ENCODE peak calls at places on chromosomes 7 and 10, in four cellular contexts. One of them, this sample, is unnamed. For H3K9me3 and H3K27me3, the result is how much of the 10 kb centered on the place peaks cover.

GRCh38 chr10:49526624-49527023 is 12.3 kb downstream of the ERCC6 start:
- DNase-seq in uterus: no peak
- DNase-seq in iPS DF 6.9: no peak
- DNase-seq in AG04450: no peak
- DNase-seq in this sample: no peak

GRCh38 chr10:77713506-77714280 is 76.1 kb upstream of the KCNMA1 start:
- DNase-seq in uterus: no peak
- DNase-seq in iPS DF 6.9: no peak
- DNase-seq in AG04450: no peak
- DNase-seq in this sample: no peak

GRCh38 chr10:89458289-89458688 is 43.9 kb downstream of the IFIT5 start:
- DNase-seq in uterus: no peak
- DNase-seq in iPS DF 6.9: no peak
- DNase-seq in AG04450: no peak
- DNase-seq in this sample: no peak

GRCh38 chr10:24851595-24851994 is 100.8 kb downstream of the PRTFDC1 start:
- DNase-seq in uterus: no peak
- DNase-seq in iPS DF 6.9: no peak
- DNase-seq in AG04450: no peak
- DNase-seq in this sample: no peak

GRCh38 chr10:123428302-123428701 is 237.9 kb upstream of the GPR26 start:
- DNase-seq in uterus: no peak
- DNase-seq in iPS DF 6.9: no peak
- DNase-seq in AG04450: no peak
- DNase-seq in this sample: no peak

GRCh38 chr7:46168671-46169383 is 247.8 kb upstream of the IGFBP3 start:
- DNase-seq in uterus: no peak
- DNase-seq in iPS DF 6.9: no peak
- DNase-seq in AG04450: no peak
- DNase-seq in this sample: no peak

GRCh38 chr7:44631458-44632115 is 25.2 kb downstream of the OGDH start:
- DNase-seq in uterus: no peak
- DNase-seq in iPS DF 6.9: no peak
- DNase-seq in AG04450: no peak
- DNase-seq in this sample: no peak

GRCh38 chr7:53768191-53768590 is 732.8 kb downstream of the POM121L12 start:
- DNase-seq in uterus: no peak
- DNase-seq in iPS DF 6.9: no peak
- DNase-seq in AG04450: no peak
- DNase-seq in this sample: no peak

GRCh38 chr10:2908851-2909630 is 158.3 kb upstream of the PFKP start:
- DNase-seq in uterus: no peak
- DNase-seq in iPS DF 6.9: no peak
- DNase-seq in AG04450: no peak
- DNase-seq in this sample: no peak

GRCh38 chr10:114893248-114893647 is 44.7 kb upstream of the TRUB1 start:
- DNase-seq in uterus: no peak
- DNase-seq in iPS DF 6.9: no peak
- DNase-seq in AG04450: no peak
- DNase-seq in this sample: no peak

GRCh38 chr7:1454471-1455065 is 4.7 kb downstream of the MICALL2 start:
- DNase-seq in uterus: no peak
- DNase-seq in iPS DF 6.9: no peak
- DNase-seq in AG04450: no peak
- DNase-seq in this sample: peak

GRCh38 chr7:147923841-147924240 is 666.7 kb upstream of the C7orf33 start:
- DNase-seq in uterus: no peak
- DNase-seq in iPS DF 6.9: no peak
- DNase-seq in AG04450: no peak
- DNase-seq in this sample: no peak

GRCh38 chr10:18528292-18528691 is 123.1 kb downstream of the NSUN6 start:
- DNase-seq in uterus: no peak
- DNase-seq in iPS DF 6.9: no peak
- DNase-seq in AG04450: peak
- DNase-seq in this sample: no peak

GRCh38 chr7:33186187-33186586 is 56.8 kb downstream of the BBS9 start:
- DNase-seq in uterus: no peak
- DNase-seq in iPS DF 6.9: no peak
- DNase-seq in AG04450: no peak
- DNase-seq in this sample: no peak

GRCh38 chr10:42475168-42476098 is 162.9 kb downstream of the ZNF33B start:
- DNase-seq in uterus: no peak
- DNase-seq in iPS DF 6.9: no peak
- DNase-seq in AG04450: no peak
- DNase-seq in this sample: peak

GRCh38 chr7:134462337-134462925 is 3.5 kb upstream of the AKR1B1 start:
- DNase-seq in uterus: no peak
- DNase-seq in iPS DF 6.9: no peak
- DNase-seq in AG04450: no peak
- DNase-seq in this sample: no peak

GRCh38 chr10:73097305-73097670 is 622 bp upstream of the P4HA1 start:
- DNase-seq in uterus: no peak
- DNase-seq in iPS DF 6.9: no peak
- DNase-seq in AG04450: no peak
- DNase-seq in this sample: no peak

GRCh38 chr7:98175260-98175604 is 36.0 kb upstream of the BHLHA15 start:
- DNase-seq in uterus: no peak
- DNase-seq in iPS DF 6.9: no peak
- DNase-seq in AG04450: no peak
- DNase-seq in this sample: no peak

GRCh38 chr7:127913686-127914085 is 117.6 kb downstream of the LRRC4 start:
- DNase-seq in uterus: no peak
- DNase-seq in iPS DF 6.9: no peak
- DNase-seq in AG04450: no peak
- DNase-seq in this sample: no peak

GRCh38 chr7:151425670-151426075 is 14.3 kb downstream of the CRYGN start:
- DNase-seq in uterus: no peak
- DNase-seq in iPS DF 6.9: no peak
- DNase-seq in AG04450: peak
- DNase-seq in this sample: no peak

GRCh38 chr10:12631216-12631615 is 281.9 kb downstream of the CAMK1D start:
- DNase-seq in uterus: no peak
- DNase-seq in iPS DF 6.9: no peak
- DNase-seq in AG04450: no peak
- DNase-seq in this sample: no peak

GRCh38 chr7:85094046-85094720 is 92.7 kb downstream of the SEMA3D start:
- DNase-seq in uterus: no peak
- DNase-seq in iPS DF 6.9: no peak
- DNase-seq in AG04450: no peak
- DNase-seq in this sample: no peak

GRCh38 chr10:113019692-113020424 is 69.8 kb downstream of the TCF7L2 start:
- DNase-seq in uterus: no peak
- DNase-seq in iPS DF 6.9: no peak
- DNase-seq in AG04450: no peak
- DNase-seq in this sample: no peak

GRCh38 chr10:30747633-30748032 is 118.1 kb upstream of the LYZL2 start:
- DNase-seq in uterus: no peak
- DNase-seq in iPS DF 6.9: no peak
- DNase-seq in AG04450: peak
- DNase-seq in this sample: no peak

GRCh38 chr10:70430489-70431445 is 10.7 kb downstream of the NODAL start:
- DNase-seq in uterus: peak
- DNase-seq in iPS DF 6.9: no peak
- DNase-seq in AG04450: peak
- DNase-seq in this sample: peak

GRCh38 chr10:91298224-91298862 is 77.9 kb downstream of the PCGF5 start:
- DNase-seq in uterus: peak
- DNase-seq in iPS DF 6.9: peak
- DNase-seq in AG04450: peak
- DNase-seq in this sample: peak

GRCh38 chr7:27723086-27723485 is 16.9 kb upstream of the TAX1BP1 start:
- DNase-seq in uterus: no peak
- DNase-seq in iPS DF 6.9: no peak
- DNase-seq in AG04450: no peak
- DNase-seq in this sample: no peak

GRCh38 chr7:7554021-7554432 is 12.7 kb upstream of the MIOS start:
- DNase-seq in uterus: no peak
- DNase-seq in iPS DF 6.9: no peak
- DNase-seq in AG04450: no peak
- DNase-seq in this sample: no peak

GRCh38 chr10:2957785-2958184 is 109.6 kb upstream of the PFKP start:
- DNase-seq in uterus: no peak
- DNase-seq in iPS DF 6.9: no peak
- DNase-seq in AG04450: no peak
- DNase-seq in this sample: no peak

GRCh38 chr7:15682751-15683150 is 3.7 kb downstream of the MEOX2 start:
- DNase-seq in uterus: no peak
- DNase-seq in iPS DF 6.9: no peak
- DNase-seq in AG04450: no peak
- DNase-seq in this sample: no peak

GRCh38 chr7:27700501-27700900 is 37.8 kb upstream of the HIBADH start:
- DNase-seq in uterus: no peak
- DNase-seq in iPS DF 6.9: no peak
- DNase-seq in AG04450: no peak
- DNase-seq in this sample: no peak

GRCh38 chr10:51937313-51937712 is 237.9 kb upstream of the CSTF2T start:
- DNase-seq in uterus: no peak
- DNase-seq in iPS DF 6.9: no peak
- DNase-seq in AG04450: peak
- DNase-seq in this sample: no peak

GRCh38 chr7:41261081-41261480 is 441.8 kb downstream of the INHBA start:
- DNase-seq in uterus: no peak
- DNase-seq in iPS DF 6.9: no peak
- DNase-seq in AG04450: no peak
- DNase-seq in this sample: no peak

GRCh38 chr10:104254493-104255243 is at the start of gene GSTO1:
- DNase-seq in uterus: peak
- DNase-seq in iPS DF 6.9: no peak
- DNase-seq in AG04450: peak
- DNase-seq in this sample: peak

GRCh38 chr7:94003446-94004023 is 620 bp downstream of the BET1 start:
- DNase-seq in uterus: no peak
- DNase-seq in iPS DF 6.9: no peak
- DNase-seq in AG04450: no peak
- DNase-seq in this sample: no peak

GRCh38 chr7:90216080-90216674 is 4.6 kb downstream of the STEAP2 start:
- DNase-seq in uterus: no peak
- DNase-seq in iPS DF 6.9: no peak
- DNase-seq in AG04450: no peak
- DNase-seq in this sample: no peak

GRCh38 chr7:38873433-38873832 is 35.6 kb downstream of the VPS41 start:
- DNase-seq in uterus: no peak
- DNase-seq in iPS DF 6.9: no peak
- DNase-seq in AG04450: no peak
- DNase-seq in this sample: no peak

GRCh38 chr7:108000875-108001758 is 1.8 kb downstream of the LAMB1 start:
- DNase-seq in uterus: peak
- DNase-seq in iPS DF 6.9: peak
- DNase-seq in AG04450: no peak
- DNase-seq in this sample: peak
- H3K4me3 ChIP-seq in uterus: peak
- H3K4me3 ChIP-seq in iPS DF 6.9: peak
- H3K4me3 ChIP-seq in AG04450: peak
- H3K4me3 ChIP-seq in this sample: peak

GRCh38 chr10:106327747-106328146 is 836.8 kb downstream of the SORCS1 start:
- DNase-seq in uterus: no peak
- DNase-seq in iPS DF 6.9: no peak
- DNase-seq in AG04450: no peak
- DNase-seq in this sample: no peak
- H3K9me3 ChIP-seq in uterus: under half
- H3K9me3 ChIP-seq in iPS DF 6.9: under half
- H3K9me3 ChIP-seq in AG04450: under half
- H3K9me3 ChIP-seq in this sample: under half

DNA sequence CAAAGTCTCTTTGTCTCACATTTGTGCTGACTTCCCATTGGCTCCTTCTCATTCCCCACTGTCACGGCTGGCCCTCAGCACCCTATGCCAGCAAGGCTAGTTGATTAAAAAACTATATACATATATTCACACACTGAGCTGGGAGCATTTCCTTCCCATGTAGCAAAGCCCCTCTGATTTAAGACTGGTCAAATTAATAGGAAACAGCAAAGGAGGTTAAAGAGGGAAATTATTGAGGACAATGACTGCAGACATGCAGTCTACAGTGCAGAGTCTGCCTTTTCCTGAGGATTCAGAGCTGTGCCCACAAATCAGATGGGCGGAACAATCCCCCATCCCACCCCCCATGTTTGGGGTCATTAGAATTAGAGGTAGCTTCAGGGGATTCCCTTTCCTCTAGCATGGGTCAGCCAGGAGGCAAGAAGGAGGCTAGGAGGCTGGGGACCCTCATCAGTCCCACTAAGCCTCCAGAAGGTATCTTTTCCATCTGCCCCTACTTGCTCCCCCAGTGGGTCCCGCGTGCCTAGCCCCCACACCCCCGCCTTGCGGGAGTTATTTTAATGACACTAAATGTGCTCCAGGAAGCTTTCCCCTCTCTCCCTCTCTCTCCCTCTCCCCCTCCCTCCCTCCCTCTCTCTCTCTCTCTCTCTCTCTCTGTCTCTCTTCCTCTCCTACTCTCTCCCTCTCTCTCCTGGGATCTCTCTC is 9.8 kb upstream of the DLX6 start:
- DNase-seq in uterus: no peak
- DNase-seq in iPS DF 6.9: no peak
- DNase-seq in AG04450: no peak
- DNase-seq in this sample: no peak
- H3K27me3 ChIP-seq in uterus: half or more
- H3K27me3 ChIP-seq in iPS DF 6.9: half or more
- H3K27me3 ChIP-seq in AG04450: half or more
- H3K27me3 ChIP-seq in this sample: half or more

GRCh38 chr10:131982796-131983195 is 1.1 kb upstream of the BNIP3 start:
- DNase-seq in uterus: no peak
- DNase-seq in iPS DF 6.9: no peak
- DNase-seq in AG04450: no peak
- DNase-seq in this sample: no peak

GRCh38 chr10:131980757-131981428 is 830 bp downstream of the BNIP3 start:
- DNase-seq in uterus: no peak
- DNase-seq in iPS DF 6.9: no peak
- DNase-seq in AG04450: no peak
- DNase-seq in this sample: peak

GRCh38 chr10:131981429-131982184 is at the start of gene BNIP3:
- DNase-seq in uterus: peak
- DNase-seq in iPS DF 6.9: peak
- DNase-seq in AG04450: peak
- DNase-seq in this sample: peak

GRCh38 chr10:131982185-131982756 is 548 bp upstream of the BNIP3 start:
- DNase-seq in uterus: no peak
- DNase-seq in iPS DF 6.9: no peak
- DNase-seq in AG04450: no peak
- DNase-seq in this sample: no peak

DNA sequence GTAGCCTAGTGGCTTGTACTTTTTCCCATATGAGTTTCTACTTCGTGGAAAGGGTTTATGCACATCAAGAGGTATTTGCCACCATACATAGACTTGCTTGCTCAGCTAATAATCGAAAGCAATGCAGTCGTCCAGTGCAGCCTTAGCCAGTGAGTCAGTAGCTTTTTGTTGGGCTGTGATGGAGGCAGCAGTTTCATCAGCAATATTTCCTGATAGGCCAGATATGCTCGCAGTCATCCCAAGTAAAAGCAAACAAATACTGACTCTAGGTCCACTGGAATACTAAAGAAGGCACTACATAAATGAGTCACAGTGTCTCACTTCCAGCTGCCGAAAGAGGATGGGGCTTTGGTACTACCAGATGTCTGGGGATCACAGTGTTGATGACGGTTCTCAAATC is 2.1 kb upstream of the BNIP3 start:
- DNase-seq in uterus: no peak
- DNase-seq in iPS DF 6.9: no peak
- DNase-seq in AG04450: peak
- DNase-seq in this sample: no peak
- H3K4me3 ChIP-seq in uterus: no peak
- H3K4me3 ChIP-seq in iPS DF 6.9: no peak
- H3K4me3 ChIP-seq in AG04450: no peak
- H3K4me3 ChIP-seq in this sample: no peak

GRCh38 chr7:158024351-158024715 is 563.3 kb downstream of the PTPRN2 start:
- DNase-seq in uterus: no peak
- DNase-seq in iPS DF 6.9: no peak
- DNase-seq in AG04450: no peak
- DNase-seq in this sample: no peak
- H3K9me3 ChIP-seq in uterus: under half
- H3K9me3 ChIP-seq in iPS DF 6.9: under half
- H3K9me3 ChIP-seq in AG04450: half or more
- H3K9me3 ChIP-seq in this sample: under half